ENCODE peak calls at places on chromosomes 5 and 9, in nine cellular contexts. S, Z, D, T, B, P, I, A and U are unnamed samples.

GRCh38 chr5:154753792-154754191 is 1.4 kb upstream of the LARP1 start:
- DNase-seq in S (peak; percentile 84), Z (peak; percentile 71), D (peak; percentile 81), T (peak; percentile 49), B (no peak), P (peak; percentile 37), I (no peak), A (peak; percentile 87), U (no peak)

GRCh38 chr5:179319741-179320281 is 25.4 kb downstream of the ADAMTS2 start:
- DNase-seq in S (no peak), Z (no peak), D (peak; percentile 43), T (no peak), B (no peak), P (no peak), I (no peak), A (peak; percentile 78), U (no peak)

GRCh38 chr5:148559461-148559860 is 94.9 kb downstream of the HTR4 start:
- DNase-seq in S (no peak), Z (peak; percentile 47), D (no peak), T (no peak), B (no peak), P (no peak), I (no peak), A (no peak), U (no peak)

GRCh38 chr9:36222449-36222848 is 31.7 kb downstream of the CLTA start:
- DNase-seq in S (no peak), Z (no peak), D (no peak), T (no peak), B (no peak), P (no peak), I (no peak), A (no peak), U (no peak)

GRCh38 chr9:109254317-109254716 is 66.5 kb downstream of the EPB41L4B start:
- DNase-seq in S (no peak), Z (no peak), D (no peak), T (no peak), B (no peak), P (no peak), I (peak; percentile 50), A (no peak), U (no peak)

GRCh38 chr5:179113143-179113530 is 53.0 kb downstream of the ZNF354C start:
- DNase-seq in S (no peak), Z (peak; percentile 5), D (no peak), T (no peak), B (no peak), P (no peak), I (no peak), A (no peak), U (no peak)

GRCh38 chr5:107919361-107919760 is 248.6 kb upstream of the EFNA5 start:
- DNase-seq in S (no peak), Z (no peak), D (no peak), T (no peak), B (no peak), P (no peak), I (no peak), A (no peak), U (no peak)

GRCh38 chr9:35697486-35697885 is 7.8 kb upstream of the TPM2 start:
- DNase-seq in S (no peak), Z (no peak), D (peak; percentile 21), T (no peak), B (no peak), P (no peak), I (no peak), A (peak; percentile 70), U (no peak)

GRCh38 chr5:173243808-173244305 is 8.9 kb upstream of the NKX2-5 start:
- DNase-seq in S (no peak), Z (no peak), D (peak; percentile 49), T (no peak), B (no peak), P (no peak), I (no peak), A (no peak), U (no peak)

GRCh38 chr5:45796959-45797553 is 100.9 kb upstream of the HCN1 start:
- DNase-seq in S (no peak), Z (no peak), D (no peak), T (no peak), B (no peak), P (peak; percentile 19), I (peak; percentile 9), A (no peak), U (no peak)

GRCh38 chr5:127863610-127864395 is 160.6 kb downstream of the CCDC192 start:
- DNase-seq in S (no peak), Z (no peak), D (no peak), T (no peak), B (no peak), P (no peak), I (peak; percentile 67), A (no peak), U (no peak)

GRCh38 chr5:156815988-156816599 is 34.0 kb upstream of the PPP1R2B start:
- DNase-seq in S (no peak), Z (no peak), D (no peak), T (no peak), B (no peak), P (no peak), I (peak; percentile 63), A (no peak), U (peak; percentile 1)

GRCh38 chr9:114558027-114558675 is 29.4 kb upstream of the ATP6V1G1 start:
- DNase-seq in S (no peak), Z (no peak), D (no peak), T (no peak), B (no peak), P (peak; percentile 17), I (peak; percentile 52), A (no peak), U (no peak)

GRCh38 chr5:43947870-43948269 is 344.9 kb downstream of the NNT start:
- DNase-seq in S (no peak), Z (no peak), D (no peak), T (no peak), B (no peak), P (no peak), I (no peak), A (no peak), U (no peak)

GRCh38 chr9:12776775-12777055 is 1.9 kb downstream of the LURAP1L start:
- DNase-seq in S (no peak), Z (no peak), D (no peak), T (no peak), B (no peak), P (no peak), I (no peak), A (no peak), U (no peak)
- H3K27me3 ChIP-seq in S (no peaks in the 10 kb centered on the region), Z (no peaks in the 10 kb centered on the region), D (no peaks in the 10 kb centered on the region), T (no peaks in the 10 kb centered on the region), B (no peaks in the 10 kb centered on the region), P (no peaks in the 10 kb centered on the region), I (no peaks in the 10 kb centered on the region), A (no peaks in the 10 kb centered on the region), U (no peaks in the 10 kb centered on the region)

GRCh38 chr5:141762790-141763368 is 80.8 kb upstream of the ARAP3 start:
- DNase-seq in S (no peak), Z (no peak), D (no peak), T (no peak), B (no peak), P (no peak), I (no peak), A (no peak), U (no peak)

GRCh38 chr5:141762316-141762715 is 80.3 kb upstream of the ARAP3 start:
- DNase-seq in S (no peak), Z (no peak), D (no peak), T (no peak), B (no peak), P (no peak), I (no peak), A (no peak), U (no peak)

GRCh38 chr5:141758316-141758965 is 76.4 kb upstream of the ARAP3 start:
- DNase-seq in S (no peak), Z (no peak), D (no peak), T (no peak), B (no peak), P (no peak), I (no peak), A (no peak), U (no peak)

GRCh38 chr5:141760753-141761152 is 78.7 kb upstream of the ARAP3 start:
- DNase-seq in S (no peak), Z (no peak), D (no peak), T (no peak), B (no peak), P (no peak), I (no peak), A (no peak), U (no peak)

DNA sequence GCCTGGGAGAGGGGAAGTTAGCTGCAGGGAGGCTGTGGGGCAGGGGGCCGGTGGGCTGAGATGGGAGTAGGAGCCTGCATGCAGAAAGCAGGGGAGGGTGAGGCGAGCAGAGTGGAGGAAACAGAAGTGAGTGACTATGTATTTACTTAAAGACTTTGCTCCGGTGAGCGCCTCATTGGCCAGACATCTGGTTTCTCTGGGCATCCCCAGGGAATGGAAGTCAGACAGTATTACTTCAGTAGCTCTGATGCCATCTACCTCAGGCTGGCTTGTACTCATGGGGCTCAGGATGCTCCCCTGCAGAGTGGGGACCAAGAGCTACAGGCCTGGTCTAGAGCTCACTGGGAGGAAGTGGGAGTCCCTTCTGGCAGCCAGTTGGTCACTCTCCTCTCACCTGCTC is 78.2 kb upstream of the ARAP3 start:
- DNase-seq in S (no peak), Z (no peak), D (no peak), T (no peak), B (no peak), P (no peak), I (peak; percentile 41), A (no peak), U (no peak)
- H3K27me3 ChIP-seq in S (peaks cover 28% of the 10 kb centered on the region), Z (peaks cover 23% of the 10 kb centered on the region), D (no peaks in the 10 kb centered on the region), T (no peaks in the 10 kb centered on the region), B (peaks cover 16% of the 10 kb centered on the region), P (no peaks in the 10 kb centered on the region), I (no peaks in the 10 kb centered on the region), A (no peaks in the 10 kb centered on the region), U (peaks cover 21% of the 10 kb centered on the region)

GRCh38 chr9:76905984-76906861 is at the start of gene PRUNE2:
- DNase-seq in S (no peak), Z (peak; percentile 52), D (peak; percentile 51), T (peak; percentile 69), B (no peak), P (peak; percentile 14), I (peak; percentile 21), A (peak; percentile 94), U (no peak)
- H3K27me3 ChIP-seq in S (peaks cover 3% of the 10 kb centered on the region), Z (peaks cover 25% of the 10 kb centered on the region), D (no peaks in the 10 kb centered on the region), T (no peaks in the 10 kb centered on the region), B (peaks cover 46% of the 10 kb centered on the region), P (peaks cover 52% of the 10 kb centered on the region), I (peaks cover 58% of the 10 kb centered on the region), A (no peaks in the 10 kb centered on the region), U (peaks cover 3% of the 10 kb centered on the region)

GRCh38 chr5:527646-528591 is 3.7 kb upstream of the SLC9A3 start:
- DNase-seq in S (no peak), Z (no peak), D (peak; percentile 15), T (no peak), B (no peak), P (no peak), I (no peak), A (peak; percentile 70), U (no peak)

GRCh38 chr5:525164-525761 is 1.0 kb upstream of the SLC9A3 start:
- DNase-seq in S (no peak), Z (no peak), D (no peak), T (no peak), B (no peak), P (no peak), I (no peak), A (no peak), U (no peak)

GRCh38 chr5:525916-526315 is 1.7 kb upstream of the SLC9A3 start:
- DNase-seq in S (no peak), Z (no peak), D (peak; percentile 12), T (no peak), B (no peak), P (no peak), I (no peak), A (no peak), U (peak; percentile 40)

GRCh38 chr5:524442-525163 is at the start of gene SLC9A3:
- DNase-seq in S (no peak), Z (no peak), D (no peak), T (no peak), B (no peak), P (no peak), I (no peak), A (no peak), U (no peak)

GRCh38 chr5:526456-527088 is 2.3 kb upstream of the SLC9A3 start:
- DNase-seq in S (no peak), Z (no peak), D (peak; percentile 9), T (no peak), B (no peak), P (no peak), I (no peak), A (peak; percentile 66), U (peak; percentile 37)
- H3K27me3 ChIP-seq in S (peaks cover 69% of the 10 kb centered on the region), Z (peaks cover 92% of the 10 kb centered on the region), D (peaks cover 69% of the 10 kb centered on the region), T (peaks cover 15% of the 10 kb centered on the region), B (peaks cover 15% of the 10 kb centered on the region), P (peaks cover 83% of the 10 kb centered on the region), I (peaks cover 62% of the 10 kb centered on the region), A (no peaks in the 10 kb centered on the region), U (peaks cover 38% of the 10 kb centered on the region)